ENCODE peak calls at places on chromosomes 2 and 18, in five cellular contexts. One of them, this sample, is unnamed.

GRCh38 chr18:63762518-63762917 is 12.7 kb upstream of the SERPINB7 start:
- DNase-seq in activated CD4-positive, alpha-beta T cell treated with anti-CD3 and anti-CD28 coated beads, Interleukin-2, amount 10 ng/mL, durations not matched to agents 24 days and 14 days: no peak
- DNase-seq in stimulated activated naive B cell treated with anti-CD40 and anti-IgM and Interleukin-4, amounts not matched to agents 10 μg/mL and 1 μg/mL and 100 μg/mL, for 72 hours: no peak
- DNase-seq in ovary: no peak
- DNase-seq in activated T-cell treated with anti-CD3 and anti-CD28 coated beads, Interleukin-2, amount 50 U/mL, for 1 hour: no peak
- DNase-seq in this sample: no peak

GRCh38 chr18:10406172-10406663 is 48.2 kb upstream of the APCDD1 start:
- DNase-seq in ovary: no peak
- DNase-seq in activated CD4-positive, alpha-beta T cell treated with anti-CD3 and anti-CD28 coated beads, Interleukin-2, amount 10 ng/mL, durations not matched to agents 24 days and 14 days: no peak
- DNase-seq in stimulated activated naive B cell treated with anti-CD40 and anti-IgM and Interleukin-4, amounts not matched to agents 10 μg/mL and 1 μg/mL and 100 μg/mL, for 72 hours: no peak
- DNase-seq in activated T-cell treated with anti-CD3 and anti-CD28 coated beads, Interleukin-2, amount 50 U/mL, for 1 hour: no peak
- DNase-seq in this sample: no peak

GRCh38 chr2:120465989-120466703 is 120.2 kb downstream of the INHBB start:
- DNase-seq in activated CD4-positive, alpha-beta T cell treated with anti-CD3 and anti-CD28 coated beads, Interleukin-2, amount 10 ng/mL, durations not matched to agents 24 days and 14 days: no peak
- DNase-seq in ovary: no peak
- DNase-seq in stimulated activated naive B cell treated with anti-CD40 and anti-IgM and Interleukin-4, amounts not matched to agents 10 μg/mL and 1 μg/mL and 100 μg/mL, for 72 hours: no peak
- DNase-seq in activated T-cell treated with anti-CD3 and anti-CD28 coated beads, Interleukin-2, amount 50 U/mL, for 1 hour: no peak
- DNase-seq in this sample: no peak

GRCh38 chr2:42809131-42809875 is 16.9 kb upstream of the HAAO start:
- DNase-seq in stimulated activated naive B cell treated with anti-CD40 and anti-IgM and Interleukin-4, amounts not matched to agents 10 μg/mL and 1 μg/mL and 100 μg/mL, for 72 hours: no peak
- DNase-seq in activated T-cell treated with anti-CD3 and anti-CD28 coated beads, Interleukin-2, amount 50 U/mL, for 1 hour: no peak
- DNase-seq in ovary: peak
- DNase-seq in activated CD4-positive, alpha-beta T cell treated with anti-CD3 and anti-CD28 coated beads, Interleukin-2, amount 10 ng/mL, durations not matched to agents 24 days and 14 days: no peak
- DNase-seq in this sample: no peak

GRCh38 chr2:43609304-43609883 is 13.6 kb upstream of the THADA start:
- DNase-seq in stimulated activated naive B cell treated with anti-CD40 and anti-IgM and Interleukin-4, amounts not matched to agents 10 μg/mL and 1 μg/mL and 100 μg/mL, for 72 hours: no peak
- DNase-seq in activated CD4-positive, alpha-beta T cell treated with anti-CD3 and anti-CD28 coated beads, Interleukin-2, amount 10 ng/mL, durations not matched to agents 24 days and 14 days: peak
- DNase-seq in ovary: peak
- DNase-seq in activated T-cell treated with anti-CD3 and anti-CD28 coated beads, Interleukin-2, amount 50 U/mL, for 1 hour: no peak
- DNase-seq in this sample: no peak

GRCh38 chr2:222711315-222711940 is 40.0 kb downstream of the MOGAT1 start:
- DNase-seq in activated T-cell treated with anti-CD3 and anti-CD28 coated beads, Interleukin-2, amount 50 U/mL, for 1 hour: no peak
- DNase-seq in activated CD4-positive, alpha-beta T cell treated with anti-CD3 and anti-CD28 coated beads, Interleukin-2, amount 10 ng/mL, durations not matched to agents 24 days and 14 days: no peak
- DNase-seq in stimulated activated naive B cell treated with anti-CD40 and anti-IgM and Interleukin-4, amounts not matched to agents 10 μg/mL and 1 μg/mL and 100 μg/mL, for 72 hours: no peak
- DNase-seq in ovary: no peak
- DNase-seq in this sample: no peak

GRCh38 chr18:76394780-76395476 is 100.1 kb downstream of the ZNF516 start:
- DNase-seq in stimulated activated naive B cell treated with anti-CD40 and anti-IgM and Interleukin-4, amounts not matched to agents 10 μg/mL and 1 μg/mL and 100 μg/mL, for 72 hours: no peak
- DNase-seq in activated CD4-positive, alpha-beta T cell treated with anti-CD3 and anti-CD28 coated beads, Interleukin-2, amount 10 ng/mL, durations not matched to agents 24 days and 14 days: no peak
- DNase-seq in activated T-cell treated with anti-CD3 and anti-CD28 coated beads, Interleukin-2, amount 50 U/mL, for 1 hour: no peak
- DNase-seq in ovary: no peak
- DNase-seq in this sample: no peak

GRCh38 chr2:199468561-199469513 is 11.1 kb upstream of the SATB2 start:
- DNase-seq in ovary: no peak
- DNase-seq in activated T-cell treated with anti-CD3 and anti-CD28 coated beads, Interleukin-2, amount 50 U/mL, for 1 hour: peak
- DNase-seq in activated CD4-positive, alpha-beta T cell treated with anti-CD3 and anti-CD28 coated beads, Interleukin-2, amount 10 ng/mL, durations not matched to agents 24 days and 14 days: peak
- DNase-seq in stimulated activated naive B cell treated with anti-CD40 and anti-IgM and Interleukin-4, amounts not matched to agents 10 μg/mL and 1 μg/mL and 100 μg/mL, for 72 hours: no peak
- DNase-seq in this sample: no peak

GRCh38 chr2:215435809-215436704 is at the start of gene FN1:
- DNase-seq in ovary: peak
- DNase-seq in activated CD4-positive, alpha-beta T cell treated with anti-CD3 and anti-CD28 coated beads, Interleukin-2, amount 10 ng/mL, durations not matched to agents 24 days and 14 days: peak
- DNase-seq in stimulated activated naive B cell treated with anti-CD40 and anti-IgM and Interleukin-4, amounts not matched to agents 10 μg/mL and 1 μg/mL and 100 μg/mL, for 72 hours: peak
- DNase-seq in activated T-cell treated with anti-CD3 and anti-CD28 coated beads, Interleukin-2, amount 50 U/mL, for 1 hour: peak
- DNase-seq in this sample: peak

GRCh38 chr2:25700221-25700660 is 26.9 kb upstream of the DTNB start:
- DNase-seq in activated T-cell treated with anti-CD3 and anti-CD28 coated beads, Interleukin-2, amount 50 U/mL, for 1 hour: no peak
- DNase-seq in activated CD4-positive, alpha-beta T cell treated with anti-CD3 and anti-CD28 coated beads, Interleukin-2, amount 10 ng/mL, durations not matched to agents 24 days and 14 days: peak
- DNase-seq in ovary: no peak
- DNase-seq in stimulated activated naive B cell treated with anti-CD40 and anti-IgM and Interleukin-4, amounts not matched to agents 10 μg/mL and 1 μg/mL and 100 μg/mL, for 72 hours: no peak
- DNase-seq in this sample: no peak

GRCh38 chr2:167196461-167197252 is 308.4 kb downstream of the XIRP2 start:
- DNase-seq in ovary: no peak
- DNase-seq in activated CD4-positive, alpha-beta T cell treated with anti-CD3 and anti-CD28 coated beads, Interleukin-2, amount 10 ng/mL, durations not matched to agents 24 days and 14 days: no peak
- DNase-seq in stimulated activated naive B cell treated with anti-CD40 and anti-IgM and Interleukin-4, amounts not matched to agents 10 μg/mL and 1 μg/mL and 100 μg/mL, for 72 hours: no peak
- DNase-seq in activated T-cell treated with anti-CD3 and anti-CD28 coated beads, Interleukin-2, amount 50 U/mL, for 1 hour: no peak
- DNase-seq in this sample: no peak

GRCh38 chr2:121887513-121888188 is 132.2 kb downstream of the TSN start:
- DNase-seq in activated T-cell treated with anti-CD3 and anti-CD28 coated beads, Interleukin-2, amount 50 U/mL, for 1 hour: no peak
- DNase-seq in ovary: no peak
- DNase-seq in activated CD4-positive, alpha-beta T cell treated with anti-CD3 and anti-CD28 coated beads, Interleukin-2, amount 10 ng/mL, durations not matched to agents 24 days and 14 days: no peak
- DNase-seq in stimulated activated naive B cell treated with anti-CD40 and anti-IgM and Interleukin-4, amounts not matched to agents 10 μg/mL and 1 μg/mL and 100 μg/mL, for 72 hours: no peak
- DNase-seq in this sample: no peak

GRCh38 chr2:113195923-113196501 is 22.2 kb downstream of the PSD4 start:
- DNase-seq in activated CD4-positive, alpha-beta T cell treated with anti-CD3 and anti-CD28 coated beads, Interleukin-2, amount 10 ng/mL, durations not matched to agents 24 days and 14 days: no peak
- DNase-seq in ovary: no peak
- DNase-seq in stimulated activated naive B cell treated with anti-CD40 and anti-IgM and Interleukin-4, amounts not matched to agents 10 μg/mL and 1 μg/mL and 100 μg/mL, for 72 hours: no peak
- DNase-seq in activated T-cell treated with anti-CD3 and anti-CD28 coated beads, Interleukin-2, amount 50 U/mL, for 1 hour: no peak
- DNase-seq in this sample: no peak

GRCh38 chr2:44560352-44560751 is 198.6 kb downstream of the CAMKMT start:
- DNase-seq in stimulated activated naive B cell treated with anti-CD40 and anti-IgM and Interleukin-4, amounts not matched to agents 10 μg/mL and 1 μg/mL and 100 μg/mL, for 72 hours: peak
- DNase-seq in ovary: no peak
- DNase-seq in activated T-cell treated with anti-CD3 and anti-CD28 coated beads, Interleukin-2, amount 50 U/mL, for 1 hour: no peak
- DNase-seq in activated CD4-positive, alpha-beta T cell treated with anti-CD3 and anti-CD28 coated beads, Interleukin-2, amount 10 ng/mL, durations not matched to agents 24 days and 14 days: no peak
- DNase-seq in this sample: no peak

GRCh38 chr2:234025475-234025874 is 25.0 kb upstream of the SPP2 start:
- DNase-seq in activated T-cell treated with anti-CD3 and anti-CD28 coated beads, Interleukin-2, amount 50 U/mL, for 1 hour: no peak
- DNase-seq in stimulated activated naive B cell treated with anti-CD40 and anti-IgM and Interleukin-4, amounts not matched to agents 10 μg/mL and 1 μg/mL and 100 μg/mL, for 72 hours: no peak
- DNase-seq in ovary: no peak
- DNase-seq in activated CD4-positive, alpha-beta T cell treated with anti-CD3 and anti-CD28 coated beads, Interleukin-2, amount 10 ng/mL, durations not matched to agents 24 days and 14 days: peak
- DNase-seq in this sample: peak

GRCh38 chr18:63137999-63138448 is 181.5 kb downstream of the BCL2 start:
- DNase-seq in stimulated activated naive B cell treated with anti-CD40 and anti-IgM and Interleukin-4, amounts not matched to agents 10 μg/mL and 1 μg/mL and 100 μg/mL, for 72 hours: no peak
- DNase-seq in activated T-cell treated with anti-CD3 and anti-CD28 coated beads, Interleukin-2, amount 50 U/mL, for 1 hour: peak
- DNase-seq in activated CD4-positive, alpha-beta T cell treated with anti-CD3 and anti-CD28 coated beads, Interleukin-2, amount 10 ng/mL, durations not matched to agents 24 days and 14 days: peak
- DNase-seq in ovary: no peak
- DNase-seq in this sample: peak

GRCh38 chr2:125837108-125837507 is 818.9 kb upstream of the GYPC start:
- DNase-seq in activated CD4-positive, alpha-beta T cell treated with anti-CD3 and anti-CD28 coated beads, Interleukin-2, amount 10 ng/mL, durations not matched to agents 24 days and 14 days: no peak
- DNase-seq in stimulated activated naive B cell treated with anti-CD40 and anti-IgM and Interleukin-4, amounts not matched to agents 10 μg/mL and 1 μg/mL and 100 μg/mL, for 72 hours: no peak
- DNase-seq in activated T-cell treated with anti-CD3 and anti-CD28 coated beads, Interleukin-2, amount 50 U/mL, for 1 hour: no peak
- DNase-seq in ovary: no peak
- DNase-seq in this sample: no peak

GRCh38 chr18:9337875-9338274 is 3.3 kb downstream of the TWSG1 start:
- DNase-seq in activated CD4-positive, alpha-beta T cell treated with anti-CD3 and anti-CD28 coated beads, Interleukin-2, amount 10 ng/mL, durations not matched to agents 24 days and 14 days: peak
- DNase-seq in stimulated activated naive B cell treated with anti-CD40 and anti-IgM and Interleukin-4, amounts not matched to agents 10 μg/mL and 1 μg/mL and 100 μg/mL, for 72 hours: no peak
- DNase-seq in ovary: no peak
- DNase-seq in activated T-cell treated with anti-CD3 and anti-CD28 coated beads, Interleukin-2, amount 50 U/mL, for 1 hour: no peak
- DNase-seq in this sample: peak

GRCh38 chr2:15816226-15816625 is 124.1 kb upstream of the MYCN start:
- DNase-seq in stimulated activated naive B cell treated with anti-CD40 and anti-IgM and Interleukin-4, amounts not matched to agents 10 μg/mL and 1 μg/mL and 100 μg/mL, for 72 hours: no peak
- DNase-seq in activated T-cell treated with anti-CD3 and anti-CD28 coated beads, Interleukin-2, amount 50 U/mL, for 1 hour: no peak
- DNase-seq in activated CD4-positive, alpha-beta T cell treated with anti-CD3 and anti-CD28 coated beads, Interleukin-2, amount 10 ng/mL, durations not matched to agents 24 days and 14 days: no peak
- DNase-seq in ovary: no peak
- DNase-seq in this sample: no peak

This sample was measured in GM06990.